ENCODE peak calls at places on chromosomes 12 and 14, in four cellular contexts. F is small intestine, N is SJSA1, E is heart left ventricle. T is an unnamed sample. For H3K4me1, the result is how much of the 10 kb centered on the place peaks cover.

GRCh38 chr14:85165091-85165490 is 364.9 kb upstream of the FLRT2 start:
- DNase-seq in F (no peak), N (no peak), E (peak), T (no peak)

GRCh38 chr14:34062353-34062973 is 111.6 kb upstream of the EGLN3 start:
- DNase-seq in F (no peak), N (no peak), E (no peak), T (no peak)

GRCh38 chr12:15208140-15208539 is 13.1 kb downstream of the RERG start:
- DNase-seq in F (no peak), N (no peak), E (no peak), T (no peak)

GRCh38 chr12:92899388-92900001 is 29.6 kb downstream of the EEA1 start:
- DNase-seq in F (no peak), N (peak), E (peak), T (peak)

GRCh38 chr12:40181490-40181889 is 43.3 kb upstream of the LRRK2 start:
- DNase-seq in F (no peak), N (no peak), E (no peak), T (no peak)

GRCh38 chr14:30681752-30682355 is 59.7 kb downstream of the SCFD1 start:
- DNase-seq in F (no peak), N (no peak), E (no peak), T (no peak)

GRCh38 chr12:128929046-128929445 is 75.8 kb downstream of the GLT1D1 start:
- DNase-seq in F (no peak), N (no peak), E (no peak), T (no peak)

GRCh38 chr12:28459481-28459880 is 269.2 kb downstream of the CCDC91 start:
- DNase-seq in F (no peak), N (no peak), E (no peak), T (no peak)

GRCh38 chr14:24339284-24340151 is at the start of gene RIPK3:
- DNase-seq in F (peak), N (no peak), E (peak), T (no peak)

GRCh38 chr14:40394634-40395340 is 962.6 kb upstream of the FBXO33 start:
- DNase-seq in F (no peak), N (no peak), E (no peak), T (no peak)

GRCh38 chr12:93191956-93192355 is 185.8 kb upstream of the NUDT4 start:
- DNase-seq in F (no peak), N (no peak), E (no peak), T (no peak)

GRCh38 chr14:100398044-100398443 is 74.9 kb downstream of the SLC25A47 start:
- DNase-seq in F (peak), N (no peak), E (no peak), T (no peak)

GRCh38 chr14:90475298-90475697 is 78.5 kb downstream of the CALM1 start:
- DNase-seq in F (no peak), N (no peak), E (no peak), T (no peak)

GRCh38 chr12:78115889-78116288 is 285.2 kb downstream of the NAV3 start:
- DNase-seq in F (no peak), N (no peak), E (no peak), T (no peak)

GRCh38 chr12:132351751-132352495 is 22.5 kb upstream of the GALNT9 start:
- DNase-seq in F (no peak), N (no peak), E (peak), T (no peak)

GRCh38 chr12:102437511-102437910 is 42.9 kb downstream of the IGF1 start:
- DNase-seq in F (no peak), N (no peak), E (no peak), T (no peak)

GRCh38 chr12:111873113-111873512 is 31.1 kb downstream of the MAPKAPK5 start:
- DNase-seq in F (no peak), N (no peak), E (no peak), T (no peak)

GRCh38 chr12:3076730-3077571 is at the start of gene TSPAN9:
- DNase-seq in F (peak), N (peak), E (peak), T (peak)

GRCh38 chr14:74425525-74426201 is 347 bp downstream of the SYNDIG1L start:
- DNase-seq in F (no peak), N (no peak), E (peak), T (no peak)

GRCh38 chr14:101521306-101521935 is 39.9 kb upstream of the DIO3 start:
- DNase-seq in F (no peak), N (no peak), E (no peak), T (no peak)

GRCh38 chr12:123149828-123150272 is 1.0 kb downstream of the PITPNM2 start:
- DNase-seq in F (no peak), N (no peak), E (peak), T (no peak)

GRCh38 chr14:52678591-52678990 is 16.8 kb downstream of the ERO1A start:
- DNase-seq in F (peak), N (no peak), E (no peak), T (no peak)

GRCh38 chr14:101373690-101374295 is 187.5 kb upstream of the DIO3 start:
- DNase-seq in F (no peak), N (no peak), E (no peak), T (no peak)

GRCh38 chr14:100772607-100773165 is 46.0 kb downstream of the DLK1 start:
- DNase-seq in F (no peak), N (no peak), E (peak), T (no peak)

GRCh38 chr12:53651718-53652117 is 24.2 kb downstream of the ATP5MC2 start:
- DNase-seq in F (no peak), N (no peak), E (no peak), T (no peak)

GRCh38 chr12:50246873-50247612 is 36.3 kb downstream of the LIMA1 start:
- DNase-seq in F (peak), N (peak), E (peak), T (peak)

GRCh38 chr12:12167847-12168246 is 97.1 kb downstream of the BCL2L14 start:
- DNase-seq in F (no peak), N (no peak), E (no peak), T (no peak)

GRCh38 chr12:57109207-57110160 is 1.7 kb downstream of the STAT6 start:
- DNase-seq in F (no peak), N (no peak), E (no peak), T (no peak)

GRCh38 chr14:61099221-61099835 is 118.3 kb downstream of the SLC38A6 start:
- DNase-seq in F (no peak), N (no peak), E (no peak), T (no peak)

GRCh38 chr12:114933428-114934160 is 249.6 kb upstream of the TBX3 start:
- DNase-seq in F (no peak), N (peak), E (no peak), T (no peak)

GRCh38 chr12:125773033-125773432 is 707.8 kb downstream of the AACS start:
- DNase-seq in F (no peak), N (no peak), E (no peak), T (no peak)

GRCh38 chr12:57754411-57755193 is at the start of gene MARCHF9:
- DNase-seq in F (peak), N (peak), E (peak), T (no peak)

GRCh38 chr12:67457799-67458680 is 188.9 kb downstream of the CAND1 start:
- DNase-seq in F (no peak), N (no peak), E (no peak), T (no peak)

GRCh38 chr12:40645361-40645760 is 46.9 kb upstream of the CNTN1 start:
- DNase-seq in F (no peak), N (no peak), E (no peak), T (no peak)

GRCh38 chr12:84910549-84911241 is 1.9 kb downstream of the SLC6A15 start:
- DNase-seq in F (no peak), N (no peak), E (no peak), T (no peak)

GRCh38 chr12:7142057-7142644 is 12.0 kb downstream of the CLSTN3 start:
- DNase-seq in F (peak), N (peak), E (no peak), T (no peak)

GRCh38 chr12:7141351-7142005 is 11.3 kb downstream of the CLSTN3 start:
- DNase-seq in F (no peak), N (no peak), E (no peak), T (no peak)

GRCh38 chr12:7144414-7145120 is 14.4 kb downstream of the CLSTN3 start:
- DNase-seq in F (peak), N (peak), E (no peak), T (no peak)

GRCh38 chr12:7143564-7143963 is 13.4 kb downstream of the CLSTN3 start:
- DNase-seq in F (no peak), N (no peak), E (no peak), T (no peak)

DNA sequence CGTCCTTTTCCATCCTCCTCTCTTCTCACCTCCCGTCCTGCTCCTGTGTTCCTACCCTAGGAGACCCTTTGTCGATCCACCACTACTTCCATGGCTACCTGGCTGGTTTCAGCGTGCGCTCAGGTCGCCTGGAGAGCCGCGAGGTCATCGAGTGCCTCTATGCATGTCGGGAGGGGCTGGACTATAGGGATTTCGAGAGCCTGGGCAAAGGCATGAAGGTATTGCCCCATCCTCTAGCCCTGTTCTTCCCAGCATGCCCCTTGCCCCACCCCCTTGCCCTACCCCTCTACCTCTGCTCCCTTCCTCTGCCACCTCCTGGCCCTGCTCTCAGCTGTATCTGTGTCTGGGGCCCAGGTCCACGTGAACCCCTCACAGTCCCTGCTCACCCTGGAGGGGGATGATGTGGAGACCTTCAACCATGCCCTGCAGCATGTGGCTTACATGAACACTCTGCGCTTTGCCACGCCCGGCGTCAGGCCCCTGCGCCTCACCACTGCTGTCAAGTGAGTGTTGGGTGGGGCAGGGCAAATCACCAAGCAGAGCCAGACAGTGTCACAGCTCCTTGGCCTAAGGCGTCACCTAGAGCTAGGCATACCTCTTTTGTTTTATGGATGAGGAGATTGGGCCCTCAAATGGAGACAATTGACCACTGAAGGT is 12.8 kb downstream of the CLSTN3 start:
- DNase-seq in F (no peak), N (no peak), E (no peak), T (no peak)
- H3K4me1 ChIP-seq in F (under half), N (under half), E (under half), T (under half)

DNA sequence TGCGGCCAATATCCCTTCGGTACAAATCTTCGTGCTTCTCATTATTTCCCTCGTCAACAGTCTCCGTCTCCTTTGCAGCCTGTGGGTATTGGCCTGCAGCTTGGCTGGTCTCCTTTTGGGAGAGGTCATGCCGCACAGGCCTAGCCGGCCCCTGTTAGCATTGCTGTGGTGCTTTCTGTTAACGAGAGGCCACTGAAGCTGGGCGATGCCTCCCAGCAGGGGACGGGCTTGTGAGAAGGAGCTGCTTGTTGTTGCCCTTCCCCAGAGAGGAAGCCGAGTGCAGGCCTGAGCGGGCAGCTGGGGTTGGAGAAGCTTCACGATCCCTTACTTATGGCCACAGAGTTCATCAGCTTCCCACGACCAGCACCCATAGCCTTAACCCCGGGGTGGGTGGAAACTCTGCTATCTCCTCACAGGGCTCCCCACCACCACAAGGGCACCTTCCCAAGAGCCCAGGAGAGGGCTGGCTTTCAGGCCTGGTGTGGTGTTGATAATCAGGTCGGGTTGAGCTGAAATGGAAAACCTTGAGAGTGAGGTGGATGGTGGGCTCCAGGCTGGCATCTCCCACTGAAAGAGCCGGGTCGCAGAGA is 228.5 kb downstream of the ZFP36L1 start:
- DNase-seq in F (no peak), N (no peak), E (no peak), T (no peak)
- H3K4me1 ChIP-seq in F (under half), N (under half), E (under half), T (under half)

GRCh38 chr12:55720894-55721444 is 776 bp downstream of the RDH5 start:
- DNase-seq in F (peak), N (peak), E (peak), T (peak)
- H3K4me1 ChIP-seq in F (under half), N (under half), E (half or more), T (half or more)

GRCh38 chr14:98120831-98121464 is 1151.0 kb downstream of the BCL11B start:
- DNase-seq in F (no peak), N (no peak), E (no peak), T (no peak)
- H3K4me1 ChIP-seq in F (under half), N (under half), E (under half), T (under half)

GRCh38 chr12:65653321-65653720 is 171.0 kb upstream of the HMGA2 start:
- DNase-seq in F (no peak), N (no peak), E (no peak), T (no peak)
- H3K4me1 ChIP-seq in F (under half), N (under half), E (under half), T (under half)

GRCh38 chr12:59076611-59077010 is 156.3 kb upstream of the LRIG3 start:
- DNase-seq in F (no peak), N (no peak), E (no peak), T (no peak)
- H3K4me1 ChIP-seq in F (under half), N (under half), E (under half), T (under half)

DNA sequence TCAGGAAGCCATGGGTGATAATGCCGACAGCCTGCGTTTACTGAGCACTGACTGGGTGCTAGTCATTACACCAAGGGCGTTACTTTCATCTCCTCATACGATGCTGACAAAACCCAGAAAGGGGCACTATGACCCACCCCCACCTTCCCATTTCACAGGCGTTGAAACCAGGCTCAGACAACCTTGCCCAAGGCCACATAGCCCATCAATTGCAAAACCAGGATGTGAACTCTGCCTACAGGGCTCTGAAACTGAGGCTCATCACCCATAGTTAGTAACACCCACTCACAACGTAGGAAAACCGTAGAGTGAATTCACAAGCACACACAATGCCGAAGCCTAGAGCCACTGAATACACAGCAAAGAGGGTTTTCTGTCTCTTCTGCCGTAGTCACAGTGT is 119.9 kb downstream of the RIMBP2 start:
- DNase-seq in F (no peak), N (no peak), E (no peak), T (no peak)
- H3K4me1 ChIP-seq in F (under half), N (under half), E (under half), T (under half)

DNA sequence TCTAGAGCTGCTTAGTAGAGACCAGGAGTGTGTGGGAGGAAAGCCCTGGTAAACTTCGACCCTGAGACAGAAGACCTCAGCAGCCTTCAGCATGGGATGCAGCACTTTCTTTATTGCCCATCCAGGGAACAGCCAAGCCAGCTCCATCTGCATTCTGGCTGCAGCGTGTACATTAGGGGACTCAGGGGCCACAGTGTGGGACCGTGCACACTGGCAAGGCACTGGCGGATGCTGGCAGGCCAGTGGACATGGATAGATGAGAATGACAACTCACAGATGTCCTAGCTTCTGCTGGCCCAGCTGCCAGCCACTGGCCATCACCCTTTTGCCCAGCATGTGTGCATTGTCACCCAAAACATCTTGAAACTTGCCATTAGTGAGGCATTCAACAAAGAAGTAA is 12.5 kb downstream of the PLD4 start:
- DNase-seq in F (no peak), N (no peak), E (no peak), T (no peak)
- H3K4me1 ChIP-seq in F (under half), N (under half), E (under half), T (under half)

GRCh38 chr14:104099096-104100041 is 13.9 kb downstream of the ASPG start:
- DNase-seq in F (no peak), N (no peak), E (peak), T (no peak)

GRCh38 chr14:104101651-104102281 is 16.3 kb downstream of the ASPG start:
- DNase-seq in F (no peak), N (no peak), E (peak), T (no peak)

GRCh38 chr14:104100171-104101085 is 14.9 kb downstream of the ASPG start:
- DNase-seq in F (no peak), N (no peak), E (peak), T (no peak)

GRCh38 chr14:104102282-104102914 is 16.9 kb downstream of the ASPG start:
- DNase-seq in F (no peak), N (no peak), E (peak), T (no peak)

GRCh38 chr14:104101086-104101621 is 15.7 kb downstream of the ASPG start:
- DNase-seq in F (peak), N (no peak), E (peak), T (no peak)
- H3K4me1 ChIP-seq in F (under half), N (under half), E (under half), T (under half)